ENCODE peak calls at places on chromosomes 4 and X, in seven cellular contexts. M is left ventricle myocardium inferior, Q is heart right ventricle, W is transverse colon, B is psoas muscle, Z is MM.1S, J is astrocyte of the cerebellum. G is an unnamed sample.

GRCh38 chr4:140726776-140727500 is 29.2 kb downstream of the TBC1D9 start:
- DNase-seq in M (no peak), Q (no peak), W (no peak), B (no peak), Z (no peak), J (no peak), G (no peak)

GRCh38 chr4:139848043-139848442 is 182.4 kb downstream of the MGST2 start:
- DNase-seq in M (no peak), Q (no peak), W (no peak), B (no peak), Z (no peak), J (no peak), G (no peak)

GRCh38 chrX:12370444-12371089 is 232.3 kb downstream of the FRMPD4 start:
- DNase-seq in M (peak), Q (peak), W (no peak), B (no peak), Z (no peak), J (no peak), G (no peak)

GRCh38 chr4:55132775-55133174 is 7.4 kb upstream of the KDR start:
- DNase-seq in M (no peak), Q (no peak), W (no peak), B (no peak), Z (no peak), J (no peak), G (no peak)

GRCh38 chr4:25484243-25484721 is 107.2 kb downstream of the ANAPC4 start:
- DNase-seq in M (no peak), Q (no peak), W (no peak), B (no peak), Z (no peak), J (peak), G (no peak)

GRCh38 chrX:1462596-1463251 is 10.0 kb upstream of the ASMTL start:
- DNase-seq in M (no peak), Q (peak), W (no peak), B (no peak), Z (no peak), J (no peak), G (no peak)

GRCh38 chrX:24148535-24149345 is 789 bp upstream of the ZFX start:
- DNase-seq in M (no peak), Q (peak), W (no peak), B (no peak), Z (no peak), J (no peak), G (peak)

GRCh38 chrX:115214151-115214550 is 19.7 kb downstream of the LRCH2 start:
- DNase-seq in M (no peak), Q (no peak), W (no peak), B (no peak), Z (no peak), J (no peak), G (no peak)

GRCh38 chr4:48093949-48094550 is 40.0 kb downstream of the TXK start:
- DNase-seq in M (no peak), Q (no peak), W (peak), B (no peak), Z (no peak), J (no peak), G (no peak)

GRCh38 chr4:143046454-143046853 is 138.3 kb upstream of the USP38 start:
- DNase-seq in M (no peak), Q (no peak), W (no peak), B (no peak), Z (no peak), J (no peak), G (no peak)

GRCh38 chr4:156169011-156169410 is 215.3 kb upstream of the CTSO start:
- DNase-seq in M (peak), Q (peak), W (no peak), B (no peak), Z (peak), J (peak), G (peak)

GRCh38 chrX:3743821-3744439 is 30.5 kb upstream of the PRKX start:
- DNase-seq in M (no peak), Q (no peak), W (peak), B (no peak), Z (no peak), J (no peak), G (no peak)

GRCh38 chr4:75723117-75723801 is 1.1 kb upstream of the USO1 start:
- DNase-seq in M (no peak), Q (no peak), W (no peak), B (no peak), Z (no peak), J (no peak), G (no peak)

GRCh38 chr4:142824368-142824767 is 21.7 kb downstream of the INPP4B start:
- DNase-seq in M (no peak), Q (no peak), W (no peak), B (no peak), Z (no peak), J (no peak), G (no peak)

GRCh38 chr4:84324850-84325249 is 174.2 kb downstream of the NKX6-1 start:
- DNase-seq in M (no peak), Q (no peak), W (no peak), B (no peak), Z (no peak), J (no peak), G (no peak)

GRCh38 chr4:37002625-37003024 is 241.9 kb upstream of the NWD2 start:
- DNase-seq in M (no peak), Q (no peak), W (no peak), B (no peak), Z (no peak), J (no peak), G (no peak)

GRCh38 chrX:104193485-104193884 is 27.2 kb downstream of the FAM199X start:
- DNase-seq in M (no peak), Q (no peak), W (no peak), B (no peak), Z (no peak), J (no peak), G (no peak)

DNA sequence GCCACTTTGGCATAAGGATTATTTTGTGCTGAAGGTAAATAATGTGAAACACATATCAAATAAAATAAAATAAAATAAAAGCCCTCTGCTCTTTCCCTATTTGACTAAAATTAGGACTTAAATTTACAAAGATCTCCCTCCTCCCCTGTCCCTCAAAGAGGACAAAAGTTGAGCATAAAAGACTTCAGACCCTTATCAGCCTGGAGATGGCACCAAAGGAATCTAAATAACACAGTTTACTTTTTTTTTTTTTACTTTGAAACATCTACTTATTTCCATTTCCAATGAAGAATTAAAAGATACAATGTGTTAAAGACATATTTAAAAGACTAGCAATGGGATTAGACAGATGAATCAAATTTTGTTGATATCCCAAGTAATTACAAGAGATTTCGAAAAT is 89.7 kb downstream of the EPHA5 start:
- DNase-seq in M (no peak), Q (no peak), W (no peak), B (no peak), Z (no peak), J (peak), G (no peak)
- TF ChIP-seq CTCF in M (no peak), Q (no peak), W (no peak), B (no peak), Z (no peak), J (peak), G (no peak)

DNA sequence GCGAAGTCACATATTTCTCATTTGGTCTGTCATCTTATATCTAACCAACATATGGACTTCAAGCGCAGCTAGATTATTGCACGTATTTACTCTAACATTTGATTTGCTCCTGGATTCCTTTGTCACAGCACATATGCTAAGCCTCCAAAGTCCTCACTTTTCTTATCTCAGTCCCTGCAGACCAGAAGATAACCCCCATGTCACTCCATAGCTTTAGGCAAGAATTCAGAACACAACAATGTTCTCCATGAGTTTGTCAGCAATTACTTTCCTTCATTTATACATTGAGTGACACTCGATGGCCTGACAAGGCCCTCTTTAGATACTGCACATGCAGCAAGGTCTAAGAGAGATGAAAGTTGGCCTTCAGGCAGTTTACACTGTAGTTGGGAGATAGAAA is 4.8 kb upstream of the STATH start:
- DNase-seq in M (no peak), Q (no peak), W (no peak), B (no peak), Z (no peak), J (no peak), G (no peak)
- TF ChIP-seq CTCF in M (no peak), Q (no peak), W (no peak), B (no peak), Z (no peak), J (no peak), G (no peak)

GRCh38 chrX:40266490-40267333 is 169.0 kb upstream of the BCOR start:
- DNase-seq in M (peak), Q (peak), W (peak), B (peak), Z (peak), J (no peak), G (peak)
- TF ChIP-seq CTCF in M (peak), Q (peak), W (peak), B (peak), Z (peak), J (peak), G (peak)

DNA sequence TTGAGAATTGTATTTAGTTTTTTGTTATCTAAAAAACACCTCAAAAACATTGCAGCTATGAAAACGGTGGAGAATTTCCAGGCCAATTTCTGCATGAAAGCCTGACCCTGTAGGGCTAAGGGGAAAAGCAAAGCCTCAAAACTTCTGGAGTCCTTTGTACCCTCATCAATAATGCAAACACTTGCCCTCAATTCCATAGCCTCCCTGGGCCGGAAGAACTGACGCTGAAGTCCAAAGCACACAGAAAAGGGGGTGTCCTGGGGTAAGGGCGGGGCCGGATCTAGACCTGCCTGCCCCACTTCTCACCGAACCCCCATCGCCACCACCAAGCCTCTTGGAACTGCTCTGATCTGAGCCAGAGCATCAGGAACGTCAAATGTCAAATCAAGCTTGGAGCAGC is 173.9 kb upstream of the S100G start:
- DNase-seq in M (no peak), Q (no peak), W (no peak), B (no peak), Z (no peak), J (no peak), G (no peak)
- TF ChIP-seq CTCF in M (no peak), Q (no peak), W (no peak), B (no peak), Z (no peak), J (no peak), G (no peak)

GRCh38 chrX:17744896-17745523 is 7.7 kb downstream of the SCML1 start:
- DNase-seq in M (no peak), Q (no peak), W (no peak), B (no peak), Z (peak), J (no peak), G (no peak)
- TF ChIP-seq CTCF in M (peak), Q (no peak), W (peak), B (peak), Z (peak), J (no peak), G (peak)

GRCh38 chrX:98448524-98448923 is 1564.8 kb downstream of the RPA4 start:
- DNase-seq in M (no peak), Q (no peak), W (no peak), B (no peak), Z (no peak), J (no peak), G (no peak)

GRCh38 chrX:98452456-98452855 is 1568.7 kb downstream of the RPA4 start:
- DNase-seq in M (no peak), Q (no peak), W (no peak), B (no peak), Z (no peak), J (no peak), G (no peak)
- TF ChIP-seq CTCF in M (no peak), Q (no peak), W (no peak), B (no peak), Z (no peak), J (no peak), G (no peak)